ENCODE peak calls at places on chromosomes 5 and 9, in eight cellular contexts. One of them, this sample, is unnamed.

GRCh38 chr5:77645158-77645994 is 6.9 kb upstream of the OTP start:
- DNase-seq in neural crest cell: no peak
- DNase-seq in AML-193: no peak
- DNase-seq in kidney tubule cell: peak
- DNase-seq in ELR: peak
- DNase-seq in endothelial cell: peak
- DNase-seq in substantia nigra: no peak
- DNase-seq in activated CD4-positive, CD25-positive, alpha-beta regulatory T cell: peak
- DNase-seq in this sample: no peak

GRCh38 chr5:31854181-31854624 is 215.3 kb downstream of the PDZD2 start:
- DNase-seq in ELR: peak
- DNase-seq in neural crest cell: no peak
- DNase-seq in substantia nigra: no peak
- DNase-seq in kidney tubule cell: peak
- DNase-seq in endothelial cell: peak
- DNase-seq in AML-193: no peak
- DNase-seq in activated CD4-positive, CD25-positive, alpha-beta regulatory T cell: no peak
- DNase-seq in this sample: no peak

GRCh38 chr9:37037137-37037743 is 3.2 kb upstream of the PAX5 start:
- DNase-seq in ELR: no peak
- DNase-seq in activated CD4-positive, CD25-positive, alpha-beta regulatory T cell: no peak
- DNase-seq in endothelial cell: no peak
- DNase-seq in substantia nigra: no peak
- DNase-seq in kidney tubule cell: no peak
- DNase-seq in neural crest cell: no peak
- DNase-seq in AML-193: peak
- DNase-seq in this sample: no peak

GRCh38 chr5:77366717-77367500 is 125.2 kb downstream of the WDR41 start:
- DNase-seq in AML-193: no peak
- DNase-seq in substantia nigra: no peak
- DNase-seq in activated CD4-positive, CD25-positive, alpha-beta regulatory T cell: no peak
- DNase-seq in kidney tubule cell: no peak
- DNase-seq in endothelial cell: no peak
- DNase-seq in ELR: no peak
- DNase-seq in neural crest cell: no peak
- DNase-seq in this sample: no peak

GRCh38 chr5:131226899-131227298 is 37.0 kb upstream of the CDC42SE2 start:
- DNase-seq in endothelial cell: no peak
- DNase-seq in activated CD4-positive, CD25-positive, alpha-beta regulatory T cell: no peak
- DNase-seq in kidney tubule cell: no peak
- DNase-seq in ELR: no peak
- DNase-seq in AML-193: no peak
- DNase-seq in substantia nigra: no peak
- DNase-seq in neural crest cell: no peak
- DNase-seq in this sample: no peak

GRCh38 chr5:52760695-52761366 is 26.9 kb upstream of the ITGA1 start:
- DNase-seq in endothelial cell: no peak
- DNase-seq in ELR: no peak
- DNase-seq in kidney tubule cell: no peak
- DNase-seq in substantia nigra: no peak
- DNase-seq in activated CD4-positive, CD25-positive, alpha-beta regulatory T cell: no peak
- DNase-seq in AML-193: no peak
- DNase-seq in neural crest cell: no peak
- DNase-seq in this sample: no peak

GRCh38 chr5:59838989-59839388 is 54.5 kb downstream of the PDE4D start:
- DNase-seq in substantia nigra: no peak
- DNase-seq in neural crest cell: no peak
- DNase-seq in endothelial cell: no peak
- DNase-seq in activated CD4-positive, CD25-positive, alpha-beta regulatory T cell: no peak
- DNase-seq in AML-193: no peak
- DNase-seq in kidney tubule cell: peak
- DNase-seq in ELR: no peak
- DNase-seq in this sample: no peak

GRCh38 chr5:58334035-58334434 is 125.9 kb downstream of the PLK2 start:
- DNase-seq in AML-193: no peak
- DNase-seq in activated CD4-positive, CD25-positive, alpha-beta regulatory T cell: no peak
- DNase-seq in substantia nigra: no peak
- DNase-seq in endothelial cell: no peak
- DNase-seq in kidney tubule cell: no peak
- DNase-seq in ELR: no peak
- DNase-seq in neural crest cell: no peak
- DNase-seq in this sample: no peak

GRCh38 chr9:114177423-114178064 is 22.2 kb downstream of the COL27A1 start:
- DNase-seq in neural crest cell: no peak
- DNase-seq in AML-193: no peak
- DNase-seq in substantia nigra: no peak
- DNase-seq in ELR: peak
- DNase-seq in activated CD4-positive, CD25-positive, alpha-beta regulatory T cell: no peak
- DNase-seq in endothelial cell: no peak
- DNase-seq in kidney tubule cell: peak
- DNase-seq in this sample: no peak

GRCh38 chr5:176754376-176754942 is 55.9 kb upstream of the UNC5A start:
- DNase-seq in kidney tubule cell: peak
- DNase-seq in ELR: peak
- DNase-seq in substantia nigra: no peak
- DNase-seq in AML-193: no peak
- DNase-seq in endothelial cell: no peak
- DNase-seq in neural crest cell: no peak
- DNase-seq in activated CD4-positive, CD25-positive, alpha-beta regulatory T cell: no peak
- DNase-seq in this sample: no peak

GRCh38 chr5:10489810-10490426 is 48.2 kb downstream of the ROPN1L start:
- DNase-seq in ELR: peak
- DNase-seq in kidney tubule cell: no peak
- DNase-seq in AML-193: peak
- DNase-seq in substantia nigra: no peak
- DNase-seq in neural crest cell: no peak
- DNase-seq in endothelial cell: no peak
- DNase-seq in activated CD4-positive, CD25-positive, alpha-beta regulatory T cell: no peak
- DNase-seq in this sample: no peak

GRCh38 chr5:150595466-150596031 is 44.9 kb upstream of the SYNPO start:
- DNase-seq in endothelial cell: peak
- DNase-seq in activated CD4-positive, CD25-positive, alpha-beta regulatory T cell: no peak
- DNase-seq in substantia nigra: no peak
- DNase-seq in ELR: no peak
- DNase-seq in kidney tubule cell: no peak
- DNase-seq in AML-193: no peak
- DNase-seq in neural crest cell: no peak
- DNase-seq in this sample: no peak

GRCh38 chr9:272251-273213 is 57.9 kb downstream of the DOCK8 start:
- DNase-seq in neural crest cell: no peak
- DNase-seq in kidney tubule cell: no peak
- DNase-seq in activated CD4-positive, CD25-positive, alpha-beta regulatory T cell: peak
- DNase-seq in AML-193: peak
- DNase-seq in endothelial cell: no peak
- DNase-seq in ELR: no peak
- DNase-seq in substantia nigra: no peak
- DNase-seq in this sample: no peak

GRCh38 chr5:963673-964531 is 44.7 kb upstream of the NKD2 start:
- DNase-seq in substantia nigra: no peak
- DNase-seq in AML-193: peak
- DNase-seq in neural crest cell: no peak
- DNase-seq in endothelial cell: no peak
- DNase-seq in ELR: peak
- DNase-seq in kidney tubule cell: no peak
- DNase-seq in activated CD4-positive, CD25-positive, alpha-beta regulatory T cell: no peak
- DNase-seq in this sample: no peak

GRCh38 chr5:108266235-108266634 is 115.7 kb downstream of the FBXL17 start:
- DNase-seq in neural crest cell: no peak
- DNase-seq in AML-193: no peak
- DNase-seq in endothelial cell: no peak
- DNase-seq in activated CD4-positive, CD25-positive, alpha-beta regulatory T cell: no peak
- DNase-seq in ELR: peak
- DNase-seq in substantia nigra: no peak
- DNase-seq in kidney tubule cell: peak
- DNase-seq in this sample: no peak

GRCh38 chr9:95457769-95458168 is 59.0 kb downstream of the PTCH1 start:
- DNase-seq in activated CD4-positive, CD25-positive, alpha-beta regulatory T cell: no peak
- DNase-seq in kidney tubule cell: no peak
- DNase-seq in AML-193: no peak
- DNase-seq in ELR: no peak
- DNase-seq in substantia nigra: no peak
- DNase-seq in endothelial cell: no peak
- DNase-seq in neural crest cell: no peak
- DNase-seq in this sample: no peak

GRCh38 chr9:22124263-22125011 is 115.3 kb upstream of the CDKN2B start:
- DNase-seq in activated CD4-positive, CD25-positive, alpha-beta regulatory T cell: no peak
- DNase-seq in kidney tubule cell: no peak
- DNase-seq in AML-193: no peak
- DNase-seq in substantia nigra: no peak
- DNase-seq in endothelial cell: no peak
- DNase-seq in ELR: peak
- DNase-seq in neural crest cell: no peak
- DNase-seq in this sample: no peak

GRCh38 chr9:127904888-127905728 is 5.7 kb upstream of the ST6GALNAC6 start:
- DNase-seq in ELR: no peak
- DNase-seq in substantia nigra: no peak
- DNase-seq in neural crest cell: no peak
- DNase-seq in activated CD4-positive, CD25-positive, alpha-beta regulatory T cell: no peak
- DNase-seq in AML-193: no peak
- DNase-seq in kidney tubule cell: no peak
- DNase-seq in endothelial cell: no peak
- DNase-seq in this sample: no peak

GRCh38 chr5:155727512-155728145 is 599.3 kb upstream of the SGCD start:
- DNase-seq in kidney tubule cell: no peak
- DNase-seq in neural crest cell: peak
- DNase-seq in ELR: no peak
- DNase-seq in endothelial cell: peak
- DNase-seq in AML-193: no peak
- DNase-seq in substantia nigra: no peak
- DNase-seq in activated CD4-positive, CD25-positive, alpha-beta regulatory T cell: no peak
- DNase-seq in this sample: no peak

This sample was measured in head of caudate nucleus.